ENCODE peak calls at places on chromosomes 3 and 15, in four cellular contexts. One of them, this sample, is unnamed.

GRCh38 chr15:31303434-31304073 is 23.1 kb upstream of the KLF13 start:
- DNase-seq in psoas muscle: peak
- DNase-seq in uterus: no peak
- DNase-seq in thoracic aorta: no peak
- DNase-seq in this sample: no peak

GRCh38 chr15:92892201-92892555 is 7.9 kb upstream of the CHD2 start:
- DNase-seq in psoas muscle: no peak
- DNase-seq in uterus: no peak
- DNase-seq in thoracic aorta: no peak
- DNase-seq in this sample: no peak

GRCh38 chr15:57224664-57225063 is 151.6 kb upstream of the CGNL1 start:
- DNase-seq in psoas muscle: no peak
- DNase-seq in uterus: no peak
- DNase-seq in thoracic aorta: no peak
- DNase-seq in this sample: no peak

GRCh38 chr3:194278186-194278845 is 72.8 kb downstream of the CPN2 start:
- DNase-seq in psoas muscle: no peak
- DNase-seq in uterus: no peak
- DNase-seq in thoracic aorta: no peak
- DNase-seq in this sample: no peak

GRCh38 chr3:126266850-126267168 is 86.4 kb upstream of the ALDH1L1 start:
- DNase-seq in psoas muscle: no peak
- DNase-seq in uterus: no peak
- DNase-seq in thoracic aorta: no peak
- DNase-seq in this sample: no peak

GRCh38 chr3:102194001-102194400 is 240.8 kb upstream of the ZPLD1 start:
- DNase-seq in psoas muscle: no peak
- DNase-seq in uterus: no peak
- DNase-seq in thoracic aorta: no peak
- DNase-seq in this sample: no peak

GRCh38 chr3:84224262-84224661 is 734.5 kb upstream of the CADM2 start:
- DNase-seq in psoas muscle: no peak
- DNase-seq in uterus: no peak
- DNase-seq in thoracic aorta: no peak
- DNase-seq in this sample: no peak

GRCh38 chr3:38588276-38588971 is 61.1 kb downstream of the SCN5A start:
- DNase-seq in psoas muscle: peak
- DNase-seq in uterus: no peak
- DNase-seq in thoracic aorta: no peak
- DNase-seq in this sample: no peak

GRCh38 chr3:4355401-4356224 is 52.4 kb downstream of the SETMAR start:
- DNase-seq in psoas muscle: peak
- DNase-seq in uterus: peak
- DNase-seq in thoracic aorta: no peak
- DNase-seq in this sample: no peak

GRCh38 chr3:122977645-122978466 is 49.7 kb downstream of the SEMA5B start:
- DNase-seq in psoas muscle: no peak
- DNase-seq in uterus: peak
- DNase-seq in thoracic aorta: peak
- DNase-seq in this sample: peak

GRCh38 chr15:48132874-48133273 is 12.1 kb downstream of the SLC24A5 start:
- DNase-seq in psoas muscle: no peak
- DNase-seq in uterus: no peak
- DNase-seq in thoracic aorta: no peak
- DNase-seq in this sample: no peak

GRCh38 chr3:139728414-139728813 is 50.6 kb upstream of the NMNAT3 start:
- DNase-seq in psoas muscle: no peak
- DNase-seq in uterus: no peak
- DNase-seq in thoracic aorta: no peak
- DNase-seq in this sample: no peak

GRCh38 chr15:85625856-85626255 is 168.9 kb downstream of the KLHL25 start:
- DNase-seq in psoas muscle: no peak
- DNase-seq in uterus: no peak
- DNase-seq in thoracic aorta: no peak
- DNase-seq in this sample: peak

GRCh38 chr3:156691920-156692319 is 17.5 kb downstream of the TIPARP start:
- DNase-seq in psoas muscle: no peak
- DNase-seq in uterus: no peak
- DNase-seq in thoracic aorta: no peak
- DNase-seq in this sample: no peak

GRCh38 chr15:63018639-63019038 is 23.9 kb upstream of the TPM1 start:
- DNase-seq in psoas muscle: no peak
- DNase-seq in uterus: no peak
- DNase-seq in thoracic aorta: no peak
- DNase-seq in this sample: no peak

GRCh38 chr3:104908761-104909160 is 457.9 kb upstream of the ALCAM start:
- DNase-seq in psoas muscle: no peak
- DNase-seq in uterus: no peak
- DNase-seq in thoracic aorta: no peak
- DNase-seq in this sample: no peak

GRCh38 chr3:13067778-13068177 is 5.5 kb downstream of the IQSEC1 start:
- DNase-seq in psoas muscle: no peak
- DNase-seq in uterus: no peak
- DNase-seq in thoracic aorta: no peak
- DNase-seq in this sample: no peak

GRCh38 chr3:13069495-13069894 is 3.7 kb downstream of the IQSEC1 start:
- DNase-seq in psoas muscle: no peak
- DNase-seq in uterus: no peak
- DNase-seq in thoracic aorta: no peak
- DNase-seq in this sample: no peak

GRCh38 chr3:13066236-13066635 is 7.0 kb downstream of the IQSEC1 start:
- DNase-seq in psoas muscle: no peak
- DNase-seq in uterus: no peak
- DNase-seq in thoracic aorta: no peak
- DNase-seq in this sample: no peak

GRCh38 chr3:13070622-13071021 is 2.6 kb downstream of the IQSEC1 start:
- DNase-seq in psoas muscle: no peak
- DNase-seq in uterus: no peak
- DNase-seq in thoracic aorta: no peak
- DNase-seq in this sample: no peak

GRCh38 chr3:13068269-13069010 is 4.8 kb downstream of the IQSEC1 start:
- DNase-seq in psoas muscle: no peak
- DNase-seq in uterus: no peak
- DNase-seq in thoracic aorta: no peak
- DNase-seq in this sample: no peak
- TF ChIP-seq CTCF in psoas muscle: no peak
- TF ChIP-seq CTCF in uterus: no peak
- TF ChIP-seq CTCF in thoracic aorta: no peak
- TF ChIP-seq CTCF in this sample: no peak

DNA sequence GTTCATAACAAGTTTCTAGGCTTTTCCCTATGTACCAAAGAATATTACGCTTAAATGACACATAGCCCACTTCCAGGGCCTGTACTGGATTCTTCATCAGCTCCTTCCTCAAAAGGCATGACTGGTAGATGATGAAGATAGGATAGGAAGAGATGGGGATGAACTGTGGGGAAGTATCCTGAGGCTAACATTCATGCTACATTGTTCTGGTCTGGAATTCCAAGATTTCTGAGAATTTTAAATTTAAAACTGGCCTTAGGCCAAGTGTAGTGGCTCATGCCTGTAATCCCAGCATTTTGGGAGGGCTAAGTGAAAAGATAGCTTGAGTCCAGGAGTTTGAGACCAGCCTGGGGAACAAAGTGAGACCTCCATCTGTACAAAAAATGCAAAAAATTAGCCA is 160.2 kb upstream of the PLAAT1 start:
- DNase-seq in psoas muscle: no peak
- DNase-seq in uterus: no peak
- DNase-seq in thoracic aorta: no peak
- DNase-seq in this sample: no peak
- H3K27ac ChIP-seq in psoas muscle: no peak
- H3K27ac ChIP-seq in uterus: no peak
- H3K27ac ChIP-seq in thoracic aorta: no peak
- H3K27ac ChIP-seq in this sample: no peak

DNA sequence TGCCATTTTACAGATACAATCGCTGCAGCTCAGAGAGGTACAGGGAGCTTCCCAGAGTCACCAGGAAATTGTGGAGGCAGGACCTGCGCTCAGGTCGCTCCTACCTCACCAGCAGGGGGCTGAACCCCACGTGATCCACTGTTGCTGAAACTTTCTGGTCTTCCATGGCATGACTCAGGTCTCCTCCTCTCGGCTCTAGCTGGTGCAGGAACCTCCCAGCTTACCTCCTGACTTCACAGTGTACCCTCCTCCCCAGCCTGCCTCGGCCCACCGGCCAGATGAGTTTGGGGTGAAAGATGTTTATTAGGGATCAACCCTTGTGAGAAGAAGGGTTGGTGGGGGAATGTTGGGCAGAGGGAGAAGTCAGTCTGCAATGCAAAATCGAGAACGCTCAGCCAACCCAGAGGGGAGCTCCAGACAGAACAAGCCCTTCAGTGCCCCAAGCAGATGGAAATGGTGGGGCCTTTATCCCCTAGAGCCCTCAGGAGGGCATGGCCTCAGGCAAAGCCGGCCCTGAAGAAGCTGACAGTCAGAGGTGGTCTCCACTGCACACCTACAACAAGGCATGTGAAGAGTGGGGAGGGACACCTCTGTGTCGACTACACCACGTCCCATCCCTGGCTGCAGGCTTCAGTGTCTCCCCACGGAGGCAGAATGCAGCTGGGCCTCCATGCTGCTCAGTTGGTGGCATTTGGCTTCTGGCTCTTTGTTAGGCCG is 118.6 kb upstream of the PRR20G start:
- DNase-seq in psoas muscle: no peak
- DNase-seq in uterus: no peak
- DNase-seq in thoracic aorta: no peak
- DNase-seq in this sample: peak
- TF ChIP-seq CTCF in psoas muscle: no peak
- TF ChIP-seq CTCF in uterus: no peak
- TF ChIP-seq CTCF in thoracic aorta: no peak
- TF ChIP-seq CTCF in this sample: peak

DNA sequence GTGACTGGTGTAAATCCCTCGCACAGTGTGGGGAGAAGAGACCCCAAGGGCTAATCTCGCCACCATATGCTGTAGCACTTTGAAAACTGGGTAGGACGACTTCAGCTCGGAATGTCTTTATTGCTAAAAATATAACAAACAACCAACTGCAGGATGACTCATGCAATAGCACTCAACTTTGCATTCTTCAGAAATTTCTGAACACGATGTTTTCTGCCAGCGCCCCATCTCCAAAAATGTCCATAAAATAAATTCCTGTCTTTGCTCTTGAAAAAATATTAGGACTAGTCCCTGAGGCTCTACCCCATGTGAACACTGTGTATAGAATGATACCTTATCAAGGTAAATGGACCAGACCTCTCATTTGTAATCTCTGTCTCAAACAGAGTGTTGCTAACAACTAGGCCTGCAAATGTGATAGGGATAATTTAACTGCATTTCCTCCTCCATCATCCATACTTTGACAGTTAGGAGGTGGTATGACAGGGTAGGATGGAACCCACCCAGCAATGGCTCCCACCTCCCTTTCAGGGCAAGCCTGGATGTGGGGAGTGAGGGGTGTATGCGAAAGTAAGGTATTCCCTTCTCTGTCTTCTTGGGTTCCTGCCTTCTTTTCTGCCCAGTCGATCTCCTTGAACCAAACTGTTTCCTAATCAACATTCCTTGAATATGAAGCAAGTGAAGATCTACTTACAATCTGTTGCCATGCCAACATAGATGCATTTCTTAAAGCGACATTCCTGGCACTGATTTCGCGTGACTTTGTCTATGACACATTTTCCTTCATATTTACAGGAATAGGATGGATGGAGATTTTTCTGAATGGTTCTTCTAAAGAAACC is 201.1 kb downstream of the NR1D2 start:
- DNase-seq in psoas muscle: no peak
- DNase-seq in uterus: no peak
- DNase-seq in thoracic aorta: no peak
- DNase-seq in this sample: no peak
- H3K27ac ChIP-seq in psoas muscle: peak
- H3K27ac ChIP-seq in uterus: peak
- H3K27ac ChIP-seq in thoracic aorta: peak
- H3K27ac ChIP-seq in this sample: no peak

GRCh38 chr15:96232335-96232734 is 98.2 kb upstream of the NR2F2 start:
- DNase-seq in psoas muscle: no peak
- DNase-seq in uterus: no peak
- DNase-seq in thoracic aorta: no peak
- DNase-seq in this sample: no peak

GRCh38 chr15:96242761-96243160 is 87.7 kb upstream of the NR2F2 start:
- DNase-seq in psoas muscle: no peak
- DNase-seq in uterus: no peak
- DNase-seq in thoracic aorta: no peak
- DNase-seq in this sample: no peak

GRCh38 chr15:96234109-96234892 is 96.2 kb upstream of the NR2F2 start:
- DNase-seq in psoas muscle: no peak
- DNase-seq in uterus: peak
- DNase-seq in thoracic aorta: no peak
- DNase-seq in this sample: no peak

DNA sequence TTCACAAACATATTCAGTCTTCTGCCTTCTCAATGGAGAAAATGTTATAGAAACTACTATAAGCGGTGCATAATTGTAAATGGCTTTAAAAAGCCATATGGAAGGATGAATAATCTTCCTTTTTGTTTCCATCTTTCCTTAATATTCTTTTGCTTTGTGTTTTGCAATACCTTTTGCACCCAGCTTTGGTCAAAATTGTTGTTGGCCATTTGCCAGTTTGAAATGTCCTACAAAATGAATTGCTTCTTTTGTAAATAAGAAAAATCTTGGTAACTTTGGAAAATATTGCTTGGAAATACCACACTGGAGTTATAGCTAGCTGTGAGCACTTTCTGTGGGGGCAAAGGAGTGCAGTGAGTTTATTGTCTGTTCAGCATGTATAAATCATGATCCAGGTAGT is 93.5 kb upstream of the NR2F2 start:
- DNase-seq in psoas muscle: no peak
- DNase-seq in uterus: no peak
- DNase-seq in thoracic aorta: no peak
- DNase-seq in this sample: no peak
- TF ChIP-seq CTCF in psoas muscle: no peak
- TF ChIP-seq CTCF in uterus: no peak
- TF ChIP-seq CTCF in thoracic aorta: no peak
- TF ChIP-seq CTCF in this sample: no peak

GRCh38 chr15:28128036-28128435 is 28.9 kb upstream of the OCA2 start:
- DNase-seq in psoas muscle: peak
- DNase-seq in uterus: no peak
- DNase-seq in thoracic aorta: no peak
- DNase-seq in this sample: no peak
- H3K27ac ChIP-seq in psoas muscle: no peak
- H3K27ac ChIP-seq in uterus: no peak
- H3K27ac ChIP-seq in thoracic aorta: no peak
- H3K27ac ChIP-seq in this sample: no peak

This sample was measured in cardiac muscle cell.